ENCODE peak calls at places on chromosomes 3 and 15, in four cellular contexts. L is bronchial epithelial cell, E is dorsolateral prefrontal cortex, U is AG10803. O is an unnamed sample.

GRCh38 chr3:167733961-167734497 is 663 bp downstream of the PDCD10 start:
- DNase-seq in L (peak; percentile 32), E (no peak), U (peak; percentile 16), O (peak; percentile 31)

GRCh38 chr3:65507446-65507845 is 531.3 kb downstream of the MAGI1 start:
- DNase-seq in L (no peak), E (no peak), U (no peak), O (no peak)

GRCh38 chr3:122961146-122961545 is 66.4 kb downstream of the SEMA5B start:
- DNase-seq in L (no peak), E (no peak), U (peak; percentile 67), O (peak; percentile 60)

GRCh38 chr3:12875857-12876451 is 34.6 kb upstream of the RPL32 start:
- DNase-seq in L (no peak), E (no peak), U (no peak), O (no peak)

GRCh38 chr3:32994045-32994444 is 42.6 kb downstream of the CCR4 start:
- DNase-seq in L (peak; percentile 95), E (no peak), U (no peak), O (peak; percentile 94)

GRCh38 chr15:96321422-96322391 is 8.8 kb upstream of the NR2F2 start:
- DNase-seq in L (no peak), E (no peak), U (no peak), O (peak; percentile 70)

GRCh38 chr3:131174752-131175151 is 148.1 kb downstream of the NEK11 start:
- DNase-seq in L (peak; percentile 47), E (no peak), U (peak; percentile 8), O (peak; percentile 51)

GRCh38 chr3:71443332-71443731 is 140.2 kb downstream of the FOXP1 start:
- DNase-seq in L (no peak), E (no peak), U (no peak), O (no peak)

GRCh38 chr3:190566043-190566933 is 52.4 kb downstream of the IL1RAP start:
- DNase-seq in L (peak; percentile 100), E (peak; percentile 72), U (peak; percentile 100), O (peak; percentile 100)

GRCh38 chr3:88150371-88150770 is 612 bp downstream of the C3orf38 start:
- DNase-seq in L (peak; percentile 15), E (no peak), U (no peak), O (peak; percentile 24)

GRCh38 chr3:136194409-136195257 is 1.5 kb downstream of the MSL2 start:
- DNase-seq in L (peak; percentile 19), E (no peak), U (no peak), O (peak; percentile 29)

GRCh38 chr3:139457066-139457465 is 19.2 kb downstream of the RBP2 start:
- DNase-seq in L (peak; percentile 86), E (no peak), U (no peak), O (peak; percentile 72)

GRCh38 chr3:19811689-19812088 is 122.3 kb downstream of the EFHB start:
- DNase-seq in L (no peak), E (no peak), U (no peak), O (no peak)
- H3K4me3 ChIP-seq in L (no peak overlapping the region), E (no peak overlapping the region), U (no peak overlapping the region), O (no peak overlapping the region)

GRCh38 chr15:89052474-89052873 is 35.8 kb upstream of the ABHD2 start:
- DNase-seq in L (no peak), E (no peak), U (peak; percentile 100), O (no peak)
- TF ChIP-seq CTCF in L (no peak), E (no peak), U (no peak), O (no peak)

GRCh38 chr15:51952805-51953204 is 18.8 kb downstream of the LEO1 start:
- DNase-seq in L (no peak), E (no peak), U (no peak), O (no peak)
- H3K4me3 ChIP-seq in L (no peak overlapping the region), E (no peak overlapping the region), U (no peak overlapping the region), O (no peak overlapping the region)

DNA sequence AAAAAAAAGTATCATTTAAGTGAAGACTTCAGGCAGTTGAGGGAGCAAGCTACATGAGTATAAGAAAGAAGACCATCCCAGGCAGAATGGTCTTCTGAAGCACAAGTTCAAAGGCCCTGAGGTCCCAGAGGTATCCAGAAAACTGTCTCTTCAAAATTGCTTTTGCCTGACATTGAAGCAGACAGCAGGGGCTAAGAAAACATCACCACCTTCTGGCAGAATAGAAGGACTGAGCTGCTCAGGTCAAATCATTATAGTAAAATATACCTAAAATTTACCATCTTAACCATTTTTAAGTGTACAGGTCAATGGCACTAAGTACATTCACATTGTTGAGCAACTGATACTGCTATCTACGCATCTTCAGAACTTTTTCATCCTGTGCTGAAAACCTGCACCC is 16.4 kb downstream of the GPR160 start:
- DNase-seq in L (no peak), E (no peak), U (no peak), O (peak; percentile 11)
- TF ChIP-seq CTCF in L (peak; percentile 3), E (no peak), U (peak; percentile 38), O (peak; percentile 45)

DNA sequence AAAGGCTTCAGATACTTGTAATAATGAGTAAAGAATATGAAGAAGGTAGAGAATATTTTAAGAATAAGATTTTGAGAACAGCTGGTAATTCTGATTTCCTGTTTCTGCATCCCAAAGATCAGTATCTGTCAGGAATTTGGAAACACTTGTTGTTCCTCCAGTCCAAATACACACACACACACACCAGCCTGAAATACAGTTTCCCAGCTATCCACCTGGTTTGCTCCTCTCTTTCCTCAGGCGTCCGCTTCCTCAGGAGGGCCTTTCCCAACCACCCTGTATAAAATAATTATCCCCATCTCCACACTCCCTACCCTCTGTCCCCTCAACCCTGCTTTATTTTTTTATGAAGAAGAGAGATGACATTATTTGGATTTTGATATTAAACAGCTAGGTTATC is 2.0 kb upstream of the FSIP1 start:
- DNase-seq in L (no peak), E (no peak), U (no peak), O (no peak)
- H3K4me3 ChIP-seq in L (no peak overlapping the region), E (no peak overlapping the region), U (peak overlapping the region; percentile 23), O (no peak overlapping the region)

GRCh38 chr3:23944861-23945652 is at the start of gene NR1D2:
- DNase-seq in L (peak; percentile 54), E (peak; percentile 90), U (peak; percentile 81), O (peak; percentile 89)
- TF ChIP-seq CTCF in L (no peak), E (no peak), U (no peak), O (no peak)

GRCh38 chr3:27532931-27533607 is 48.9 kb upstream of the SLC4A7 start:
- DNase-seq in L (peak; percentile 92), E (no peak), U (no peak), O (peak; percentile 81)

GRCh38 chr3:27535809-27536392 is 51.7 kb upstream of the SLC4A7 start:
- DNase-seq in L (peak; percentile 83), E (no peak), U (peak; percentile 68), O (peak; percentile 81)

GRCh38 chr3:27532426-27532825 is 48.2 kb upstream of the SLC4A7 start:
- DNase-seq in L (no peak), E (no peak), U (no peak), O (no peak)

GRCh38 chr3:27536451-27536850 is 52.3 kb upstream of the SLC4A7 start:
- DNase-seq in L (no peak), E (no peak), U (no peak), O (no peak)

DNA sequence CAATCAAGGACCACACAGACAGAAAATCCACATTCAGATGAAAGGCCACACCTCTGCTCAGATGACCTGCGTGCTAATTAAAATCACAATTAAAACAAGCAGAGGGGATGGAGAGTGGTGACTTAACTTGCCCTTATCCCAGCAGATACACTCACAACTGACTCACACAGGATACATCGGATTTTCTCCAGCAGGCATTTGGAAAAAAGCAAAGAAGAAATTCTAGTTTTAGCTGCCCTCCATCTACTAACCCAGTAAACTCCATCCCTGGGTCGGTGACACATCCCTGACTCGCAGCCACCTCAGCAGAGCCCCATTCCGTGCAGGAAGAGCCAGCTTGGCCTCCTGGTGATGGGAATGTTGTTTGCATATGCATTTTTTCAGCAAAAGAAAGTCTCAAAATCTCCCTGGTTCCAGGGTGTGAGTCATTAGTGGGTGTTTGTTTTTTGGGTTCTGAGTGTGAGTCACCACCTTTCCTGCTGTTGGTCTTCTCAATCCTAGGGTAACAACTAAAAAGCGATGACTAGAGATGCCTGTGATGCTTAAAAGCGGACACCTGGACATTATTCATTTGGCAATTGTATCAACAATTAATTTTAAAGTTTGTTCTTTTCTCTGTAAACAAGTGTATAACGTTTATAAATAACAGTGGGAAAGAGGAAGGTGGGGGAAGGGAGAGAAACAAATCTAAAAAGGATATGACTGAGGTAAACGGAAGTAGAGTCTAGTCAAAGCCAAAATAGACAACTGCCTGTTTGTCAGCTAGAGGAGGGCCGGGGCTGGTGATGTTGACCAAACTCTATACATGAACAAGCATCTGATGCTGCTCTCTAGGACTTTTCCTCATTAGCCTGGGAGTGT is 49.8 kb upstream of the SLC4A7 start:
- DNase-seq in L (peak; percentile 100), E (peak; percentile 68), U (peak; percentile 99), O (peak; percentile 100)
- H3K4me3 ChIP-seq in L (no peak overlapping the region), E (no peak overlapping the region), U (no peak overlapping the region), O (no peak overlapping the region)

O was measured in epithelial cell of esophagus.